ENCODE peak calls at places on chromosomes 2 and 18, in seven cellular contexts. B is HCT116; L is Peyer's patch; W is neuronal stem cell; E is effector memory CD4-positive, alpha-beta T cell; O is GM23248; K is heart left ventricle. S is an unnamed sample. For H3K4me1 and H3K27me3, the result is how much of the 10 kb centered on the place peaks cover.

GRCh38 chr2:161995553-161996016 is 78.4 kb downstream of the DPP4 start:
- DNase-seq in O (no peak), E (no peak), K (no peak), L (no peak), B (no peak), W (no peak), S (no peak)

GRCh38 chr2:176105078-176105726 is 1.9 kb upstream of the HOXD11 start:
- DNase-seq in L (no peak), O (peak), W (no peak), E (no peak), K (no peak), B (no peak), S (no peak)

GRCh38 chr2:238915596-238915995 is 67.7 kb downstream of the TWIST2 start:
- DNase-seq in E (no peak), L (peak), W (no peak), B (no peak), O (peak), K (no peak), S (no peak)

GRCh38 chr2:106638043-106638442 is 150.9 kb downstream of the CD8B2 start:
- DNase-seq in L (no peak), K (no peak), W (no peak), B (no peak), E (no peak), O (peak), S (no peak)

GRCh38 chr18:44733069-44733753 is 52.5 kb downstream of the SETBP1 start:
- DNase-seq in K (no peak), O (peak), E (no peak), L (no peak), W (no peak), B (no peak), S (no peak)

GRCh38 chr2:236354973-236355595 is 90.9 kb upstream of the ASB18 start:
- DNase-seq in L (no peak), E (no peak), O (no peak), W (no peak), K (no peak), B (no peak), S (no peak)

GRCh38 chr18:6482198-6482977 is 67.7 kb upstream of the L3MBTL4 start:
- DNase-seq in O (peak), K (peak), B (no peak), W (peak), L (peak), E (no peak), S (no peak)

GRCh38 chr2:84908948-84909713 is 3.7 kb downstream of the TMSB10 start:
- DNase-seq in O (no peak), E (peak), K (no peak), B (no peak), L (no peak), W (no peak), S (peak)

GRCh38 chr2:205681836-205682238 is 464 bp upstream of the NRP2 start:
- DNase-seq in L (peak), E (no peak), K (no peak), W (no peak), B (no peak), O (peak), S (no peak)

GRCh38 chr18:36366994-36367839 is 69.7 kb downstream of the FHOD3 start:
- DNase-seq in E (no peak), K (peak), B (no peak), L (no peak), W (no peak), O (no peak), S (no peak)

GRCh38 chr2:12236136-12236834 is 480.5 kb upstream of the TRIB2 start:
- DNase-seq in W (no peak), E (no peak), B (no peak), K (no peak), L (no peak), O (peak), S (no peak)

GRCh38 chr2:197786010-197786877 is 1.1 kb upstream of the BOLL start:
- DNase-seq in E (no peak), O (peak), B (no peak), W (peak), K (peak), L (peak), S (peak)

DNA sequence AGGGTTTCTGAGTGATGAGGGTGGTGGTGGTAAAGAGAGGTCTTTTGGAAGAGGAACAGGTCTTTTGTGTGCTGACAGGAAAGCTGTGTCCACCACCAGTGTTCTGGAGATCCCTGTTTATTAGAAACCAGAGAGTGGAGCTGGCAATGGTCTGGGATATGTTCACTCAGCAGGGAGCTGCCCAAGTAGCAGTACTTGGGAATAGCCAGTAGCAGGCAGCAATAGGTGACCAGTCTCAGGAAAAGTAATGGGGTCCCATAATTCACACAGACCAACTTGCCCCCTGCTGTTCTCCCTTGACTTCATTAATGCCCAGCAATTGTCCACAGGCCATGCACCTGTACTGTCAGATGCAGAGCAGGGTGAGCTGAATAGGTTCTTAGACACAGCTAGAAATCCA is 1.8 kb downstream of the TSPYL6 start:
- DNase-seq in W (no peak), E (no peak), L (no peak), O (no peak), K (no peak), B (no peak), S (no peak)
- H3K4me3 ChIP-seq in W (no peak), E (no peak), L (no peak), O (no peak), K (no peak), B (no peak), S (no peak)

DNA sequence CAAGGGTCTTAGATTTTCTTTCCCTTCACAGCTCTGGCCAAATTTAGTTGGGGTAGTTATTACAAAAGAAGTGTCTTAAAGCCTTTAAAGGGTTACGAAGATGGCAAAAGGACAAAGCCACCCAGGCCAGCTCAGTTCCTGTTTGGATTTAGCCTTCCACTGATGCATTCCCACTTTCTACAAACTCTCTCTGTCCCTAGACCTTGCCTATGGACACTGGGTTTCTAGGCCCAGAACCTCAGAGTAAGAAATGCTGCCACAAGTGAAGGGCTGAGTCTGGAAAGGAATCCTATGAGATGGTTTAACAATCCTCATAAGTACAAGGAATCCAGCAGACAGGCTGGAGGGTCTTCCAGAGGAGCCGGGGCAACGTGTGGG is 13.4 kb downstream of the NFE2L2 start:
- DNase-seq in E (no peak), K (no peak), L (no peak), B (no peak), O (no peak), W (no peak), S (no peak)
- H3K4me1 ChIP-seq in E (under half), K (half or more), L (under half), B (half or more), O (under half), W (under half), S (half or more)

GRCh38 chr2:219417374-219417773 is 803 bp upstream of the DES start:
- DNase-seq in O (no peak), L (no peak), E (no peak), B (no peak), W (no peak), K (peak), S (no peak)
- H3K27me3 ChIP-seq in O (under half), L (under half), E (under half), B (under half), W (under half), K (under half), S (under half)

DNA sequence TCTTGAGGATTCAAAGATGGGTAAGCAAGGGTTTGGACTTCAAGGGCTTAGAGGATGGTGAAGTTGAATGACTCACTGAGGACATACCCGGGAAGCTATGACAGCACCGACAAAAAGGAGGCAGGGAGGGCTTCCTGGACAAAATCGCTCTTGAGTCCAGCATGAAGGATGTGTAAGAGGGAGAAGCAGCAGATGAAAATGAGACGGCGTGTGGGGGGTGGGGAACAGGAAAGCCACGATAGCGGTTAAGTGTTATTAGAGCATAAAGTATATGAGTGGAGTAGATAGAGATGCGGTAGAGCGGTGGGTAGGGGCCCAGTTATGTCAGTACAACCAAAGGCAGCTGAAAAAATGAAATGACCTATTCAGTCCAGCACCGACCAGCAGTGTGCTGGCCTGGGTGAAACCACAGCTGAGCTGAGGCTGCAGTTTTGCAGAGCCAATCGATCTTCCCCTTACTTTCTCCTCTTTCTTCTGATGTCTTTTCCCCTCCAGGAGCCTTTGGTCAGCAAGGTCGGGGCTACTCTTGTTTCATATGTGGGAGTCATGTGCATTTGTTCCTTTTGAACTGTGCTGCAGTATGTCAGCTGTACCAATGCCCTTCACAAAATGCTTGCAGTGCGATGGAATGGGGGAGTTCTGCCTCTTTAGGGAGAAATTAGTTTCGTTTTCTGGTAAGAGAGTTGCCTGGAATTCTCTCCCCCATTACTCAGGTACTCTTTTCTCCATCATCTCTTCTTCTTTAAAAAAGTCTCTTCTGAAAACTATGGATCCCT is 2.0 kb upstream of the THUMPD2 start:
- DNase-seq in L (no peak), E (no peak), K (no peak), W (no peak), O (peak), B (no peak), S (no peak)
- H3K4me3 ChIP-seq in L (no peak), E (no peak), K (peak), W (no peak), O (no peak), B (no peak), S (no peak)

S was measured in CD8-positive, alpha-beta memory T cell.